ENCODE peak calls at places on chromosomes 7 and 10, in six cellular contexts. One of them, this sample, is unnamed.

GRCh38 chr10:116702165-116702564 is 40.2 kb downstream of the HSPA12A start:
- DNase-seq in right atrium auricular region: no peak
- DNase-seq in OCI-LY7: no peak
- DNase-seq in adipocyte: no peak
- DNase-seq in IMR-90: no peak
- DNase-seq in MG63: no peak
- DNase-seq in this sample: peak; percentile 46

GRCh38 chr7:31145339-31145738 is 93.2 kb downstream of the ADCYAP1R1 start:
- DNase-seq in OCI-LY7: no peak
- DNase-seq in IMR-90: no peak
- DNase-seq in MG63: no peak
- DNase-seq in adipocyte: no peak
- DNase-seq in right atrium auricular region: no peak
- DNase-seq in this sample: no peak

GRCh38 chr10:67043041-67043440 is 117.2 kb downstream of the LRRTM3 start:
- DNase-seq in right atrium auricular region: no peak
- DNase-seq in adipocyte: no peak
- DNase-seq in MG63: no peak
- DNase-seq in IMR-90: no peak
- DNase-seq in OCI-LY7: no peak
- DNase-seq in this sample: no peak

GRCh38 chr10:5314866-5315265 is 49.9 kb upstream of the UCN3 start:
- DNase-seq in right atrium auricular region: no peak
- DNase-seq in IMR-90: no peak
- DNase-seq in OCI-LY7: no peak
- DNase-seq in adipocyte: no peak
- DNase-seq in MG63: no peak
- DNase-seq in this sample: no peak

GRCh38 chr10:73094249-73094850 is 2.3 kb downstream of the P4HA1 start:
- DNase-seq in OCI-LY7: peak; percentile 21
- DNase-seq in MG63: no peak
- DNase-seq in adipocyte: peak; percentile 53
- DNase-seq in right atrium auricular region: no peak
- DNase-seq in IMR-90: peak; percentile 19
- DNase-seq in this sample: no peak

GRCh38 chr7:116582164-116582732 is 57.4 kb downstream of the CAV1 start:
- DNase-seq in MG63: no peak
- DNase-seq in IMR-90: peak; percentile 74
- DNase-seq in adipocyte: peak; percentile 66
- DNase-seq in OCI-LY7: no peak
- DNase-seq in right atrium auricular region: no peak
- DNase-seq in this sample: no peak

GRCh38 chr10:98364432-98365102 is 50.4 kb downstream of the PYROXD2 start:
- DNase-seq in OCI-LY7: peak; percentile 48
- DNase-seq in right atrium auricular region: no peak
- DNase-seq in MG63: no peak
- DNase-seq in adipocyte: no peak
- DNase-seq in IMR-90: no peak
- DNase-seq in this sample: no peak

GRCh38 chr10:110901954-110902819 is 16.8 kb downstream of the BBIP1 start:
- DNase-seq in IMR-90: peak; percentile 80
- DNase-seq in OCI-LY7: no peak
- DNase-seq in MG63: peak; percentile 13
- DNase-seq in adipocyte: peak; percentile 62
- DNase-seq in right atrium auricular region: no peak
- DNase-seq in this sample: no peak

GRCh38 chr7:149820622-149821190 is 17.5 kb upstream of the ZNF862 start:
- DNase-seq in MG63: no peak
- DNase-seq in adipocyte: no peak
- DNase-seq in IMR-90: no peak
- DNase-seq in right atrium auricular region: no peak
- DNase-seq in OCI-LY7: no peak
- DNase-seq in this sample: no peak

GRCh38 chr10:57303567-57303966 is 942.5 kb upstream of the ZWINT start:
- DNase-seq in adipocyte: no peak
- DNase-seq in IMR-90: no peak
- DNase-seq in OCI-LY7: no peak
- DNase-seq in right atrium auricular region: no peak
- DNase-seq in MG63: no peak
- DNase-seq in this sample: no peak

GRCh38 chr10:17353568-17353967 is 100.8 kb downstream of the ST8SIA6 start:
- DNase-seq in IMR-90: peak; percentile 6
- DNase-seq in MG63: no peak
- DNase-seq in OCI-LY7: no peak
- DNase-seq in right atrium auricular region: no peak
- DNase-seq in adipocyte: no peak
- DNase-seq in this sample: no peak

GRCh38 chr10:11178606-11179221 is 161.0 kb downstream of the CELF2 start:
- DNase-seq in IMR-90: peak; percentile 61
- DNase-seq in OCI-LY7: peak; percentile 85
- DNase-seq in MG63: no peak
- DNase-seq in adipocyte: no peak
- DNase-seq in right atrium auricular region: no peak
- DNase-seq in this sample: peak; percentile 48

GRCh38 chr7:49644402-49645166 is 128.9 kb upstream of the VWC2 start:
- DNase-seq in OCI-LY7: peak; percentile 32
- DNase-seq in MG63: no peak
- DNase-seq in adipocyte: no peak
- DNase-seq in right atrium auricular region: no peak
- DNase-seq in IMR-90: no peak
- DNase-seq in this sample: no peak

GRCh38 chr7:77550586-77550985 is 13.5 kb downstream of the PTPN12 start:
- DNase-seq in right atrium auricular region: no peak
- DNase-seq in MG63: no peak
- DNase-seq in OCI-LY7: no peak
- DNase-seq in IMR-90: peak; percentile 22
- DNase-seq in adipocyte: peak; percentile 40
- DNase-seq in this sample: no peak

GRCh38 chr7:44153948-44154335 is 12.8 kb upstream of the MYL7 start:
- DNase-seq in MG63: no peak
- DNase-seq in IMR-90: no peak
- DNase-seq in right atrium auricular region: no peak
- DNase-seq in OCI-LY7: no peak
- DNase-seq in adipocyte: no peak
- DNase-seq in this sample: no peak

GRCh38 chr10:91251430-91252056 is 31.1 kb downstream of the PCGF5 start:
- DNase-seq in OCI-LY7: peak; percentile 68
- DNase-seq in adipocyte: peak; percentile 85
- DNase-seq in MG63: peak; percentile 13
- DNase-seq in IMR-90: peak; percentile 62
- DNase-seq in right atrium auricular region: peak; percentile 64
- DNase-seq in this sample: peak; percentile 48

GRCh38 chr10:77036993-77037734 is 600.4 kb downstream of the KCNMA1 start:
- DNase-seq in right atrium auricular region: no peak
- DNase-seq in OCI-LY7: peak; percentile 7
- DNase-seq in MG63: no peak
- DNase-seq in IMR-90: no peak
- DNase-seq in adipocyte: no peak
- DNase-seq in this sample: no peak

GRCh38 chr10:62058896-62059423 is 157.5 kb downstream of the ARID5B start:
- DNase-seq in right atrium auricular region: no peak
- DNase-seq in adipocyte: peak; percentile 72
- DNase-seq in MG63: no peak
- DNase-seq in IMR-90: no peak
- DNase-seq in OCI-LY7: no peak
- DNase-seq in this sample: no peak

GRCh38 chr7:13874783-13875182 is 114.7 kb downstream of the ETV1 start:
- DNase-seq in MG63: no peak
- DNase-seq in right atrium auricular region: no peak
- DNase-seq in IMR-90: peak; percentile 66
- DNase-seq in adipocyte: peak; percentile 73
- DNase-seq in OCI-LY7: no peak
- DNase-seq in this sample: no peak

GRCh38 chr10:30227481-30227880 is 121.6 kb downstream of the MTPAP start:
- DNase-seq in MG63: peak; percentile 66
- DNase-seq in OCI-LY7: no peak
- DNase-seq in IMR-90: no peak
- DNase-seq in adipocyte: no peak
- DNase-seq in right atrium auricular region: no peak
- DNase-seq in this sample: no peak

GRCh38 chr10:69377936-69378335 is 38.8 kb downstream of the TACR2 start:
- DNase-seq in adipocyte: no peak
- DNase-seq in OCI-LY7: no peak
- DNase-seq in IMR-90: no peak
- DNase-seq in MG63: no peak
- DNase-seq in right atrium auricular region: no peak
- DNase-seq in this sample: no peak

GRCh38 chr10:69376662-69377061 is 40.1 kb downstream of the TACR2 start:
- DNase-seq in MG63: no peak
- DNase-seq in IMR-90: no peak
- DNase-seq in OCI-LY7: no peak
- DNase-seq in adipocyte: no peak
- DNase-seq in right atrium auricular region: no peak
- DNase-seq in this sample: no peak

GRCh38 chr10:69377191-69377590 is 39.5 kb downstream of the TACR2 start:
- DNase-seq in IMR-90: no peak
- DNase-seq in right atrium auricular region: no peak
- DNase-seq in MG63: no peak
- DNase-seq in OCI-LY7: no peak
- DNase-seq in adipocyte: no peak
- DNase-seq in this sample: no peak

GRCh38 chr10:69382382-69383117 is 34.2 kb downstream of the TACR2 start:
- DNase-seq in right atrium auricular region: no peak
- DNase-seq in OCI-LY7: no peak
- DNase-seq in IMR-90: peak; percentile 95
- DNase-seq in MG63: peak; percentile 28
- DNase-seq in adipocyte: no peak
- DNase-seq in this sample: no peak

GRCh38 chr10:69379800-69380199 is 36.9 kb downstream of the TACR2 start:
- DNase-seq in adipocyte: no peak
- DNase-seq in right atrium auricular region: no peak
- DNase-seq in IMR-90: no peak
- DNase-seq in OCI-LY7: no peak
- DNase-seq in MG63: no peak
- DNase-seq in this sample: no peak
- H3K36me3 ChIP-seq in adipocyte: peaks cover 48% of the 10 kb centered on the region
- H3K36me3 ChIP-seq in right atrium auricular region: peaks cover 77% of the 10 kb centered on the region
- H3K36me3 ChIP-seq in IMR-90: peaks cover 36% of the 10 kb centered on the region
- H3K36me3 ChIP-seq in OCI-LY7: peaks cover 4% of the 10 kb centered on the region
- H3K36me3 ChIP-seq in MG63: peaks cover 40% of the 10 kb centered on the region
- H3K36me3 ChIP-seq in this sample: peaks cover 54% of the 10 kb centered on the region

GRCh38 chr7:10082896-10083295 is 890.8 kb upstream of the PHF14 start:
- DNase-seq in IMR-90: no peak
- DNase-seq in adipocyte: no peak
- DNase-seq in MG63: no peak
- DNase-seq in OCI-LY7: no peak
- DNase-seq in right atrium auricular region: no peak
- DNase-seq in this sample: no peak

GRCh38 chr7:10076661-10077300 is 896.9 kb upstream of the PHF14 start:
- DNase-seq in right atrium auricular region: no peak
- DNase-seq in adipocyte: no peak
- DNase-seq in MG63: no peak
- DNase-seq in OCI-LY7: no peak
- DNase-seq in IMR-90: no peak
- DNase-seq in this sample: no peak

GRCh38 chr7:10075866-10076265 is 897.8 kb upstream of the PHF14 start:
- DNase-seq in MG63: no peak
- DNase-seq in IMR-90: no peak
- DNase-seq in right atrium auricular region: no peak
- DNase-seq in adipocyte: no peak
- DNase-seq in OCI-LY7: no peak
- DNase-seq in this sample: no peak

GRCh38 chr7:10083766-10084165 is 889.9 kb upstream of the PHF14 start:
- DNase-seq in MG63: no peak
- DNase-seq in right atrium auricular region: no peak
- DNase-seq in adipocyte: no peak
- DNase-seq in OCI-LY7: no peak
- DNase-seq in IMR-90: no peak
- DNase-seq in this sample: no peak

DNA sequence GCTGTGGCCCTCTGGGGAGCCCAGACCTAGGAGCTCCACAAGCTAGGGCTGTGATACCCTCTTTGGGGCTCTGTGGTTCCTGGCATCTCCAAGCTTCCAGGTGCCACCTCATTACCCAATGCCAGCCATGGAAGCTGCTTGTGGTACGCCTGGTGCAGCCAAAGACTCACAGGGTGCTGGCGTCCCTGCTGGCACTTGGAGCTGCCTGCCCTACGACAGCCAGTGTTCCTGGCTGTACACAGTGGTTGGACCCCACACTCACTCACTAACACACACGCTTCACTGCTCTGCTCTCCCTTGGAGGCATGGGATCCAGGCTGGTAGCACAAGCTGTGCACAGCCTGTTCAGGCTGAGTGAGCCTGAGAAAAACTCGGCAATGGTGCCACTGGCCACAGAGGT is 894.1 kb upstream of the PHF14 start:
- DNase-seq in right atrium auricular region: no peak
- DNase-seq in adipocyte: no peak
- DNase-seq in OCI-LY7: no peak
- DNase-seq in IMR-90: no peak
- DNase-seq in MG63: no peak
- DNase-seq in this sample: no peak
- H3K36me3 ChIP-seq in right atrium auricular region: no peaks in the 10 kb centered on the region
- H3K36me3 ChIP-seq in adipocyte: no peaks in the 10 kb centered on the region
- H3K36me3 ChIP-seq in OCI-LY7: no peaks in the 10 kb centered on the region
- H3K36me3 ChIP-seq in IMR-90: no peaks in the 10 kb centered on the region
- H3K36me3 ChIP-seq in MG63: no peaks in the 10 kb centered on the region
- H3K36me3 ChIP-seq in this sample: no peaks in the 10 kb centered on the region

GRCh38 chr10:127565583-127565982 is 16.5 kb downstream of the NPS start:
- DNase-seq in MG63: no peak
- DNase-seq in right atrium auricular region: no peak
- DNase-seq in adipocyte: no peak
- DNase-seq in IMR-90: no peak
- DNase-seq in OCI-LY7: no peak
- DNase-seq in this sample: no peak
- H3K36me3 ChIP-seq in MG63: no peaks in the 10 kb centered on the region
- H3K36me3 ChIP-seq in right atrium auricular region: no peaks in the 10 kb centered on the region
- H3K36me3 ChIP-seq in adipocyte: no peaks in the 10 kb centered on the region
- H3K36me3 ChIP-seq in IMR-90: no peaks in the 10 kb centered on the region
- H3K36me3 ChIP-seq in OCI-LY7: no peaks in the 10 kb centered on the region
- H3K36me3 ChIP-seq in this sample: no peaks in the 10 kb centered on the region

GRCh38 chr10:102154466-102155116 is 2.4 kb downstream of the NOLC1 start:
- DNase-seq in right atrium auricular region: no peak
- DNase-seq in MG63: no peak
- DNase-seq in OCI-LY7: no peak
- DNase-seq in IMR-90: no peak
- DNase-seq in adipocyte: no peak
- DNase-seq in this sample: no peak
- H3K36me3 ChIP-seq in right atrium auricular region: peaks cover 45% of the 10 kb centered on the region
- H3K36me3 ChIP-seq in MG63: peaks cover 77% of the 10 kb centered on the region
- H3K36me3 ChIP-seq in OCI-LY7: peaks cover 95% of the 10 kb centered on the region
- H3K36me3 ChIP-seq in IMR-90: peaks cover 29% of the 10 kb centered on the region
- H3K36me3 ChIP-seq in adipocyte: peaks cover 59% of the 10 kb centered on the region
- H3K36me3 ChIP-seq in this sample: peaks cover 59% of the 10 kb centered on the region

GRCh38 chr7:112502700-112503099 is 21.9 kb downstream of the LSMEM1 start:
- DNase-seq in adipocyte: no peak
- DNase-seq in right atrium auricular region: no peak
- DNase-seq in OCI-LY7: no peak
- DNase-seq in MG63: no peak
- DNase-seq in IMR-90: no peak
- DNase-seq in this sample: no peak
- H3K36me3 ChIP-seq in adipocyte: no peaks in the 10 kb centered on the region
- H3K36me3 ChIP-seq in right atrium auricular region: no peaks in the 10 kb centered on the region
- H3K36me3 ChIP-seq in OCI-LY7: no peaks in the 10 kb centered on the region
- H3K36me3 ChIP-seq in MG63: no peaks in the 10 kb centered on the region
- H3K36me3 ChIP-seq in IMR-90: no peaks in the 10 kb centered on the region
- H3K36me3 ChIP-seq in this sample: no peaks in the 10 kb centered on the region